ENCODE peak calls at places on chromosomes 4 and X, in eight cellular contexts. X is kidney epithelial cell; U is nucleus accumbens; W is HT1080; K is heart left ventricle; F is activated CD8-positive, alpha-beta memory T cell treated with anti-CD3 and anti-CD28 coated beads, Interleukin-2, amount 50 U/mL, for 48 hours; C is stimulated activated CD4-positive, alpha-beta T cell treated with anti-CD3 and anti-CD28 coated beads, Interleukin-1b, Interleukin-23, amount 100 ng/mL, for 48 hours; T is neuronal stem cell. H is an unnamed sample.

GRCh38 chr4:155578726-155579385 is 87.8 kb upstream of the GUCY1A1 start:
- DNase-seq in F (no peak), U (no peak), C (no peak), W (peak), K (no peak), X (peak), T (no peak), H (no peak)

GRCh38 chr4:4673070-4673469 is 131.2 kb upstream of the STX18 start:
- DNase-seq in F (no peak), X (no peak), W (peak), C (no peak), T (peak), U (no peak), K (no peak), H (peak)

GRCh38 chr4:122762520-122762919 is 30.0 kb downstream of the BBS12 start:
- DNase-seq in K (no peak), T (no peak), C (no peak), X (no peak), F (no peak), U (no peak), W (no peak), H (no peak)

GRCh38 chr4:184046148-184046547 is 141.0 kb downstream of the STOX2 start:
- DNase-seq in C (no peak), T (no peak), F (no peak), K (no peak), X (no peak), U (no peak), W (no peak), H (no peak)

GRCh38 chrX:91122141-91122540 is 312.5 kb upstream of the PABPC5 start:
- DNase-seq in T (no peak), W (no peak), C (no peak), X (no peak), F (no peak), U (no peak), K (no peak), H (no peak)

GRCh38 chr4:187603093-187603395 is 392.5 kb upstream of the ZFP42 start:
- DNase-seq in U (no peak), F (no peak), T (no peak), X (no peak), K (no peak), W (peak), C (no peak), H (no peak)

GRCh38 chrX:72475338-72475737 is 97.3 kb downstream of the HDAC8 start:
- DNase-seq in W (no peak), U (no peak), C (no peak), T (no peak), K (no peak), F (no peak), X (no peak), H (no peak)

GRCh38 chr4:26420903-26421302 is 69.4 kb downstream of the CCKAR start:
- DNase-seq in T (no peak), X (no peak), U (no peak), W (no peak), K (no peak), F (no peak), C (no peak), H (no peak)

GRCh38 chr4:8188085-8188484 is 11.0 kb upstream of the SH3TC1 start:
- DNase-seq in T (no peak), K (no peak), U (no peak), F (no peak), C (no peak), X (no peak), W (peak), H (peak)

GRCh38 chr4:151652841-151653547 is 107.8 kb downstream of the GATB start:
- DNase-seq in C (no peak), F (no peak), T (no peak), U (no peak), K (no peak), X (no peak), W (no peak), H (no peak)

GRCh38 chr4:72531322-72531721 is 37.7 kb downstream of the ADAMTS3 start:
- DNase-seq in C (no peak), F (no peak), X (no peak), K (no peak), T (no peak), U (no peak), W (no peak), H (no peak)

GRCh38 chr4:140158234-140159030 is 4.4 kb upstream of the MAML3 start:
- DNase-seq in K (no peak), U (no peak), X (no peak), C (no peak), W (no peak), T (no peak), F (no peak), H (peak)

GRCh38 chr4:151743894-151744293 is 16.9 kb downstream of the GATB start:
- DNase-seq in F (no peak), W (no peak), U (no peak), T (no peak), C (no peak), K (no peak), X (no peak), H (no peak)